ENCODE peak calls at places on chromosomes 11 and 22, in six cellular contexts. U, R, Y, K, B and G are unnamed samples.

GRCh38 chr11:77166021-77166420 is 38.0 kb downstream of the MYO7A start:
- DNase-seq in U (no peak), R (no peak), Y (no peak), K (no peak), B (no peak), G (no peak)

GRCh38 chr11:119375629-119376196 is 5.8 kb downstream of the USP2 start:
- DNase-seq in U (peak), R (peak), Y (no peak), K (peak), B (no peak), G (no peak)

GRCh38 chr11:79042824-79043223 is 398.0 kb downstream of the TENM4 start:
- DNase-seq in U (no peak), R (no peak), Y (no peak), K (no peak), B (no peak), G (no peak)

GRCh38 chr11:57379732-57380131 is 1.2 kb downstream of the PRG3 start:
- DNase-seq in U (no peak), R (no peak), Y (no peak), K (no peak), B (peak), G (no peak)

GRCh38 chr11:119318240-119319135 is 1.6 kb upstream of the MCAM start:
- DNase-seq in U (peak), R (peak), Y (peak), K (peak), B (no peak), G (peak)

GRCh38 chr22:39089928-39090327 is 7.1 kb upstream of the APOBEC3H start:
- DNase-seq in U (no peak), R (no peak), Y (no peak), K (no peak), B (no peak), G (no peak)

GRCh38 chr11:14446701-14447169 is 52.9 kb downstream of the COPB1 start:
- DNase-seq in U (no peak), R (no peak), Y (no peak), K (no peak), B (no peak), G (no peak)

GRCh38 chr11:70826541-70826943 is 425.8 kb downstream of the SHANK2 start:
- DNase-seq in U (no peak), R (no peak), Y (no peak), K (peak), B (no peak), G (no peak)

GRCh38 chr11:61835663-61836024 is 7.5 kb downstream of the FADS2 start:
- DNase-seq in U (no peak), R (peak), Y (no peak), K (no peak), B (no peak), G (no peak)

GRCh38 chr11:88310246-88310645 is 27.3 kb downstream of the CTSC start:
- DNase-seq in U (no peak), R (no peak), Y (no peak), K (no peak), B (no peak), G (no peak)

GRCh38 chr11:26715133-26715532 is 6.7 kb downstream of the SLC5A12 start:
- DNase-seq in U (no peak), R (no peak), Y (no peak), K (no peak), B (no peak), G (no peak)

GRCh38 chr11:64696045-64696444 is 27.0 kb downstream of the NRXN2 start:
- DNase-seq in U (no peak), R (no peak), Y (no peak), K (peak), B (no peak), G (no peak)

GRCh38 chr22:46547179-46547882 is 9.9 kb upstream of the CELSR1 start:
- DNase-seq in U (no peak), R (no peak), Y (no peak), K (no peak), B (no peak), G (no peak)

GRCh38 chr11:28107331-28107725 is 628 bp downstream of the KIF18A start:
- DNase-seq in U (peak), R (peak), Y (peak), K (peak), B (no peak), G (peak)

GRCh38 chr11:59918987-59919589 is 19.1 kb upstream of the OOSP1 start:
- DNase-seq in U (peak), R (peak), Y (no peak), K (peak), B (no peak), G (no peak)

GRCh38 chr11:128574576-128575011 is 12.8 kb downstream of the ETS1 start:
- DNase-seq in U (no peak), R (no peak), Y (no peak), K (no peak), B (no peak), G (no peak)

GRCh38 chr11:9428706-9429105 is 32.1 kb upstream of the ZNF143 start:
- DNase-seq in U (peak), R (no peak), Y (no peak), K (no peak), B (no peak), G (no peak)

GRCh38 chr11:36312593-36312990 is 16.5 kb downstream of the PRR5L start:
- DNase-seq in U (no peak), R (no peak), Y (no peak), K (no peak), B (no peak), G (no peak)

GRCh38 chr11:67671211-67671520 is 3.3 kb downstream of the ALDH3B2 start:
- DNase-seq in U (no peak), R (no peak), Y (no peak), K (peak), B (no peak), G (no peak)

GRCh38 chr11:82939456-82939855 is 37.9 kb downstream of the DDIAS start:
- DNase-seq in U (no peak), R (no peak), Y (no peak), K (no peak), B (no peak), G (no peak)

GRCh38 chr22:30238661-30239420 is 7.7 kb downstream of the LIF start:
- DNase-seq in U (no peak), R (peak), Y (no peak), K (no peak), B (no peak), G (no peak)

GRCh38 chr22:48369789-48370507 is 1457.7 kb downstream of the BRD1 start:
- DNase-seq in U (peak), R (no peak), Y (no peak), K (no peak), B (peak), G (no peak)

GRCh38 chr11:128407962-128408361 is 179.4 kb downstream of the ETS1 start:
- DNase-seq in U (no peak), R (no peak), Y (no peak), K (no peak), B (no peak), G (no peak)

GRCh38 chr11:3627291-3627690 is 14.5 kb downstream of the ART5 start:
- DNase-seq in U (no peak), R (no peak), Y (no peak), K (no peak), B (no peak), G (no peak)

GRCh38 chr22:49244466-49245420 is 582.9 kb downstream of the BRD1 start:
- DNase-seq in U (no peak), R (no peak), Y (no peak), K (no peak), B (no peak), G (no peak)

GRCh38 chr11:117381481-117381880 is 53.8 kb downstream of the CEP164 start:
- DNase-seq in U (no peak), R (no peak), Y (no peak), K (no peak), B (no peak), G (no peak)

GRCh38 chr22:25759825-25760231 is 17.8 kb downstream of the MYO18B start:
- DNase-seq in U (peak), R (peak), Y (no peak), K (no peak), B (no peak), G (no peak)

GRCh38 chr11:107791343-107792048 is 67.1 kb downstream of the SLC35F2 start:
- DNase-seq in U (no peak), R (no peak), Y (no peak), K (no peak), B (no peak), G (no peak)

GRCh38 chr22:50738649-50739227 is 734 bp downstream of the ACR start:
- DNase-seq in U (no peak), R (no peak), Y (no peak), K (no peak), B (no peak), G (no peak)

GRCh38 chr11:76234704-76235232 is 28.5 kb upstream of the WNT11 start:
- DNase-seq in U (no peak), R (no peak), Y (no peak), K (no peak), B (no peak), G (no peak)

GRCh38 chr11:62337682-62338181 is 484 bp downstream of the ASRGL1 start:
- DNase-seq in U (no peak), R (peak), Y (no peak), K (peak), B (no peak), G (no peak)

GRCh38 chr11:112903310-112903709 is 57.9 kb upstream of the NCAM1 start:
- DNase-seq in U (no peak), R (no peak), Y (no peak), K (no peak), B (no peak), G (no peak)

GRCh38 chr22:42439821-42440674 is 7.8 kb upstream of the NFAM1 start:
- DNase-seq in U (no peak), R (no peak), Y (no peak), K (no peak), B (no peak), G (peak)

GRCh38 chr11:13207270-13207664 is 70.3 kb upstream of the BMAL1 start:
- DNase-seq in U (no peak), R (no peak), Y (no peak), K (no peak), B (no peak), G (no peak)

GRCh38 chr11:13209379-13209778 is 68.2 kb upstream of the BMAL1 start:
- DNase-seq in U (no peak), R (no peak), Y (no peak), K (no peak), B (no peak), G (no peak)

GRCh38 chr11:13208921-13209320 is 68.7 kb upstream of the BMAL1 start:
- DNase-seq in U (no peak), R (no peak), Y (no peak), K (no peak), B (no peak), G (no peak)

GRCh38 chr11:13206086-13206640 is 71.4 kb upstream of the BMAL1 start:
- DNase-seq in U (no peak), R (no peak), Y (no peak), K (no peak), B (no peak), G (no peak)

DNA sequence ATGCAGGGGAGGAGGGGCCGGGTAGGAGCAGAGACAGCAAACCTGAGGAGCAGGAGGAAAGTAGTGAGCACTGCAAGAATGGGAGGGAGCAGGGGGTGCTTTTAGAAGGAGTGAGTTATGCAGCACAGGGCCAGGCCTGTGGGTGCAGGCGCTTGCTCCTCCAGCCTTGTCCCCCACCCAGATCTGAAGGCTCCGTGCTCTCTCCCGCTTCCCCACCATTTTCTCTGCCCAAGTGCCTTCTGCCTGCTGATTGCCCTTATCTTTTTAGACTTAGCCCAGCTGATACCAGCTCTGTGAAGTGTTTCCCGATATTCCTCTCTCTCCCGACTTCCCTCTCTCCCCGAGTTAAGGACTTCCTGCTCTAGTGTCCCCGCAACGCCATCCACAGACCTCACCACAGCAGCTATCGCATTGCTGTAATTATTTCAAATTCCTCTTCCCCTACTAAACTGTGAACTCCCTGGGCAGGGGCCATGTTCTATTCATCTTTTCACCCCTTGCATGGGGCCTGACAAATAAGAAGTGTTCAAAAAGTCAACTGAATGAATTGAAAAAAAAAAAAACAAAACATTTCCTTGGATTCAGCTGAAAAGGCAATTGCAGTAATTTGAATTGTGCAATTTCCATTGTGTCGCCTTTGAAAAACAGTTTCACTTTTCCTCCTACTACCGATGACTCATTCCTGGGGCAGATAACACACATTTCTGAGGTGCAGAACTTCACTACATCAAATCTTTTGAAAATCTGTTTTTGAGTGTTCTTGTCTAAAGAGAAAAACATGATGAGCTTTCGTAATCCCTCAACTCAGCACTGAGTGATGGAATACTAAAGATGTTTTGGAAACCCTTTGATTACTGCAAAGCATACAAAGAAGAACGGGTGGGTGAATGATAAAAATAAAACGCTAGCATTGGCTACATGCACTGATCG is 69.7 kb upstream of the BMAL1 start:
- DNase-seq in U (peak), R (peak), Y (no peak), K (no peak), B (no peak), G (peak)
- H3K4me3 ChIP-seq in U (peak), R (peak), Y (no peak), K (no peak), B (no peak), G (peak)

DNA sequence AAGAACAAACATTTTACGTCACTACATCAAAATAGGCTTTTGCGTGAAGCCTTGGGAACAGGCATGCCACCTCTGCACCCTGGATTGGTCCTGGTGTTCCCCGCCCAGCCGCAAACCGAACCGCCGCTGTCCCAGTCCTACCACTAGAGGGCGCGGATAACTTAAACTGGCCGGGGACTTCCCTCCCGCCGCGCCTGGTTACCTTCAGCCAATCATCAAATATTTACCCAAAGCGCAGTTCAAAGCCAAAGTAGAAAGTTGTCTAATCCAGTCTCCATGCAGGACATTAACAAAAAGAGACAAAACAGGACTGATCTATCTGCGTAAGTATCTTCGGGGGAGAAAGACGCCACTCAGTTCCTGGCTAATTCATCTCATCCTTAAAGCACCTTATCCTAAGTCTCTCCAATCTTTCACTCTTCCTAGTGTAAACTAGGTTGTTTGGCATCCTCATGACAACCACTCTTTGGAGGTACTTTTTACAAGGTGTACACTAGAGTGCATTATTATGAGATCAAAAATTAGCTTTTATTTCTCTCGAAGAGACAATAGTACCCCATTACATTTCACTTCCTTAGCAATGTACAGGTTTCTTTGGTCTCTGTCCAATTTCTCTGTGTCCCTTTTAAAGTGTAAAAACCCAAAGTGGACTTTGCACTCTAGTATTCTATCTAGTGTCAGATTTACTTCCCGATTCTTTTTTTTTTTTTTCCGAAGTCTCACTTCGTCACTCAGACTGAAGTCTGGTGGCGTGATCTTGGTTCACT is 3.9 kb upstream of the CRY2 start:
- DNase-seq in U (peak), R (peak), Y (peak), K (peak), B (peak), G (peak)
- H3K27ac ChIP-seq in U (peak), R (no peak), Y (no peak), K (peak), B (no peak), G (peak)

GRCh38 chr22:28179392-28179791 is 260.3 kb upstream of the PITPNB start:
- DNase-seq in U (no peak), R (no peak), Y (no peak), K (no peak), B (no peak), G (no peak)

GRCh38 chr22:28185130-28185529 is 266.1 kb upstream of the PITPNB start:
- DNase-seq in U (no peak), R (no peak), Y (no peak), K (no peak), B (no peak), G (no peak)

GRCh38 chr22:28183078-28183870 is 264.2 kb upstream of the PITPNB start:
- DNase-seq in U (no peak), R (no peak), Y (no peak), K (no peak), B (no peak), G (no peak)

GRCh38 chr22:28180804-28181203 is 261.7 kb upstream of the PITPNB start:
- DNase-seq in U (no peak), R (no peak), Y (no peak), K (no peak), B (no peak), G (no peak)

DNA sequence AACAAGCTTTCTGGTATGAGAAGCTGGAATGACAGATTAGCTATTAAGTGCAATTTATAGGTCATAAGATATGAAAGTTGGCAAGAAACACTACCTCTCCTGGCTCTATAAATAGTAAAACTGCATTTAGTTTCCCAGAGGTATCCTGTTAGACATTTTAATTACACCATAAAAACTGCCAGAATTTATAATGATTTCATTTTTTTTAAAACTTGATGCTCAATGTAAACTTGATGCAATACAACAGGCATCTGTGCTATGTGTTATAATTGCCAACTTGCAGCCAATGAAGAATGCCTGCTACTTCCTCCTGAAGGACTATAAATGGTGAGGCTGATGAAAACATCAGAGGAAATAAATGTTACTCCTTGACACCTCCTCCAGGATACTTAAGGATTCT is 262.3 kb upstream of the PITPNB start:
- DNase-seq in U (no peak), R (no peak), Y (no peak), K (no peak), B (no peak), G (no peak)
- TF ChIP-seq GABPA in U (no peak), R (no peak), Y (no peak), K (no peak), B (no peak), G (no peak)

GRCh38 chr11:32434387-32435151 is 770 bp downstream of the WT1 start:
- DNase-seq in U (peak), R (peak), Y (no peak), K (peak), B (no peak), G (peak)
- H3K4me3 ChIP-seq in U (peak), R (peak), Y (no peak), K (no peak), B (no peak), G (peak)

GRCh38 chr22:45006873-45007246 is 2.9 kb downstream of the PHF21B start:
- DNase-seq in U (no peak), R (peak), Y (no peak), K (peak), B (no peak), G (no peak)
- H3K27ac ChIP-seq in U (no peak), R (no peak), Y (no peak), K (no peak), B (peak), G (no peak)